ENCODE peak calls at places on chromosomes 11 and 22, in six cellular contexts. One of them, this sample, is unnamed.

GRCh38 chr11:117011541-117011908 is 86.7 kb downstream of the SIK3 start:
- DNase-seq in PC-3: no peak
- DNase-seq in mammary epithelial cell: no peak
- DNase-seq in endothelial cell of umbilical vein: no peak
- DNase-seq in fibroblast of lung: no peak
- DNase-seq in MM.1S: no peak
- DNase-seq in this sample: no peak

GRCh38 chr11:59158206-59159068 is 13.5 kb upstream of the DTX4 start:
- DNase-seq in PC-3: peak
- DNase-seq in mammary epithelial cell: peak
- DNase-seq in endothelial cell of umbilical vein: peak
- DNase-seq in fibroblast of lung: peak
- DNase-seq in MM.1S: peak
- DNase-seq in this sample: peak

GRCh38 chr11:47408598-47409439 is 429 bp downstream of the SLC39A13 start:
- DNase-seq in PC-3: peak
- DNase-seq in mammary epithelial cell: peak
- DNase-seq in endothelial cell of umbilical vein: peak
- DNase-seq in fibroblast of lung: peak
- DNase-seq in MM.1S: no peak
- DNase-seq in this sample: peak

GRCh38 chr11:111259871-111260270 is 14.3 kb downstream of the POU2AF2 start:
- DNase-seq in PC-3: peak
- DNase-seq in mammary epithelial cell: peak
- DNase-seq in endothelial cell of umbilical vein: no peak
- DNase-seq in fibroblast of lung: no peak
- DNase-seq in MM.1S: no peak
- DNase-seq in this sample: no peak

GRCh38 chr22:48628891-48629559 is 1198.6 kb downstream of the BRD1 start:
- DNase-seq in PC-3: no peak
- DNase-seq in mammary epithelial cell: no peak
- DNase-seq in endothelial cell of umbilical vein: no peak
- DNase-seq in fibroblast of lung: no peak
- DNase-seq in MM.1S: no peak
- DNase-seq in this sample: no peak

GRCh38 chr11:128437137-128437536 is 150.2 kb downstream of the ETS1 start:
- DNase-seq in PC-3: no peak
- DNase-seq in mammary epithelial cell: no peak
- DNase-seq in endothelial cell of umbilical vein: peak
- DNase-seq in fibroblast of lung: peak
- DNase-seq in MM.1S: no peak
- DNase-seq in this sample: no peak

GRCh38 chr11:93054279-93054678 is 84.8 kb downstream of the MTNR1B start:
- DNase-seq in PC-3: peak
- DNase-seq in mammary epithelial cell: peak
- DNase-seq in endothelial cell of umbilical vein: no peak
- DNase-seq in fibroblast of lung: no peak
- DNase-seq in MM.1S: no peak
- DNase-seq in this sample: no peak

GRCh38 chr11:37002831-37003230 is 404.8 kb upstream of the RAG2 start:
- DNase-seq in PC-3: no peak
- DNase-seq in mammary epithelial cell: no peak
- DNase-seq in endothelial cell of umbilical vein: no peak
- DNase-seq in fibroblast of lung: no peak
- DNase-seq in MM.1S: no peak
- DNase-seq in this sample: no peak

GRCh38 chr22:44828193-44828592 is 75.8 kb downstream of the ARHGAP8 start:
- DNase-seq in PC-3: peak
- DNase-seq in mammary epithelial cell: no peak
- DNase-seq in endothelial cell of umbilical vein: no peak
- DNase-seq in fibroblast of lung: no peak
- DNase-seq in MM.1S: no peak
- DNase-seq in this sample: peak

GRCh38 chr11:120339394-120339890 is 3.2 kb downstream of the ARHGEF12 start:
- DNase-seq in PC-3: peak
- DNase-seq in mammary epithelial cell: peak
- DNase-seq in endothelial cell of umbilical vein: peak
- DNase-seq in fibroblast of lung: peak
- DNase-seq in MM.1S: peak
- DNase-seq in this sample: peak

GRCh38 chr11:62671272-62671603 is 235 bp upstream of the UQCC3 start:
- DNase-seq in PC-3: no peak
- DNase-seq in mammary epithelial cell: no peak
- DNase-seq in endothelial cell of umbilical vein: no peak
- DNase-seq in fibroblast of lung: no peak
- DNase-seq in MM.1S: no peak
- DNase-seq in this sample: no peak

GRCh38 chr11:128747728-128748148 is 53.9 kb downstream of the FLI1 start:
- DNase-seq in PC-3: no peak
- DNase-seq in mammary epithelial cell: no peak
- DNase-seq in endothelial cell of umbilical vein: no peak
- DNase-seq in fibroblast of lung: no peak
- DNase-seq in MM.1S: peak
- DNase-seq in this sample: no peak

DNA sequence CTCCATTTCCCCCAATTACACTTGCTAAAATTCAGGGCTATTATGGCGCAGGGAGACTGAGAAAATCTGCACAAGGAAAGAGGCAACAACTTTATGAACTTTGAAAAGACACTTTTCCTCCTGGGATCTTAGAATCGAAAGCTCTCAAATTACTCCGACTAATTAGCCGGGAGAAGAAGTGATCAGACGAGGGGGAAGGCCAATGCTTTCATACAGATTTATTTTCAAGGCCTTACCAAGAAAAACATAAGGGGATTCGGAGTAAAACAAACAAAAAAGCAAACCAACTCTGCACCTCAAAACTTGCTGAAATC is 1.6 kb downstream of the PAX6 start:
- DNase-seq in PC-3: peak
- DNase-seq in mammary epithelial cell: no peak
- DNase-seq in endothelial cell of umbilical vein: no peak
- DNase-seq in fibroblast of lung: no peak
- DNase-seq in MM.1S: no peak
- DNase-seq in this sample: no peak
- TF ChIP-seq EZH2 in PC-3: no peak
- TF ChIP-seq EZH2 in mammary epithelial cell: no peak
- TF ChIP-seq EZH2 in endothelial cell of umbilical vein: no peak
- TF ChIP-seq EZH2 in fibroblast of lung: peak
- TF ChIP-seq EZH2 in MM.1S: no peak
- TF ChIP-seq EZH2 in this sample: no peak

DNA sequence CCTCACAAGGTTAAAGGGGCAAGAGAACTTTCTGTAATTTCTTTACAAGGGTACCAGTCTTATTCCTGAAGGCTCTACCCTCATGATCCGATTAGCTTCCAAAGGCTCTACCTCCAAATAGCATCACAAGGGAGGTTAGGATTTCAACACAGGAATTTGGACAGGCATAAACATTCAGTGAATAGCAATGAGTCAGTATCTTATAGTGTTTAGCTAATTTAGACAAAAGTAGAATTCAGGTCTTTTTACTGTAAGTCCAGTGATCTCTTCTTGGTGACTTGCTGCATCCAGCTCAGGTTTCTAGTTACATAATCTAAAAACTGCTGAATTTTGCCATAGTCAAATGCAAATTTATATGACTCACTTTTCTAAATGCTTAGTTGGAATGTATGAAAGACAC is 1995.6 kb upstream of the RAG2 start:
- DNase-seq in PC-3: peak
- DNase-seq in mammary epithelial cell: peak
- DNase-seq in endothelial cell of umbilical vein: no peak
- DNase-seq in fibroblast of lung: peak
- DNase-seq in MM.1S: no peak
- DNase-seq in this sample: no peak
- TF ChIP-seq CTCF in PC-3: no peak
- TF ChIP-seq CTCF in mammary epithelial cell: no peak
- TF ChIP-seq CTCF in endothelial cell of umbilical vein: no peak
- TF ChIP-seq CTCF in fibroblast of lung: no peak
- TF ChIP-seq CTCF in MM.1S: no peak
- TF ChIP-seq CTCF in this sample: no peak

GRCh38 chr11:8871283-8871775 is 39.7 kb upstream of the AKIP1 start:
- DNase-seq in PC-3: peak
- DNase-seq in mammary epithelial cell: peak
- DNase-seq in endothelial cell of umbilical vein: peak
- DNase-seq in fibroblast of lung: peak
- DNase-seq in MM.1S: no peak
- DNase-seq in this sample: peak

GRCh38 chr11:8872017-8872416 is 39.0 kb upstream of the AKIP1 start:
- DNase-seq in PC-3: no peak
- DNase-seq in mammary epithelial cell: no peak
- DNase-seq in endothelial cell of umbilical vein: no peak
- DNase-seq in fibroblast of lung: no peak
- DNase-seq in MM.1S: no peak
- DNase-seq in this sample: no peak

GRCh38 chr11:8873966-8874365 is 37.0 kb upstream of the AKIP1 start:
- DNase-seq in PC-3: no peak
- DNase-seq in mammary epithelial cell: no peak
- DNase-seq in endothelial cell of umbilical vein: no peak
- DNase-seq in fibroblast of lung: peak
- DNase-seq in MM.1S: no peak
- DNase-seq in this sample: no peak

GRCh38 chr11:8867856-8868705 is 42.9 kb upstream of the AKIP1 start:
- DNase-seq in PC-3: no peak
- DNase-seq in mammary epithelial cell: peak
- DNase-seq in endothelial cell of umbilical vein: no peak
- DNase-seq in fibroblast of lung: peak
- DNase-seq in MM.1S: no peak
- DNase-seq in this sample: peak

DNA sequence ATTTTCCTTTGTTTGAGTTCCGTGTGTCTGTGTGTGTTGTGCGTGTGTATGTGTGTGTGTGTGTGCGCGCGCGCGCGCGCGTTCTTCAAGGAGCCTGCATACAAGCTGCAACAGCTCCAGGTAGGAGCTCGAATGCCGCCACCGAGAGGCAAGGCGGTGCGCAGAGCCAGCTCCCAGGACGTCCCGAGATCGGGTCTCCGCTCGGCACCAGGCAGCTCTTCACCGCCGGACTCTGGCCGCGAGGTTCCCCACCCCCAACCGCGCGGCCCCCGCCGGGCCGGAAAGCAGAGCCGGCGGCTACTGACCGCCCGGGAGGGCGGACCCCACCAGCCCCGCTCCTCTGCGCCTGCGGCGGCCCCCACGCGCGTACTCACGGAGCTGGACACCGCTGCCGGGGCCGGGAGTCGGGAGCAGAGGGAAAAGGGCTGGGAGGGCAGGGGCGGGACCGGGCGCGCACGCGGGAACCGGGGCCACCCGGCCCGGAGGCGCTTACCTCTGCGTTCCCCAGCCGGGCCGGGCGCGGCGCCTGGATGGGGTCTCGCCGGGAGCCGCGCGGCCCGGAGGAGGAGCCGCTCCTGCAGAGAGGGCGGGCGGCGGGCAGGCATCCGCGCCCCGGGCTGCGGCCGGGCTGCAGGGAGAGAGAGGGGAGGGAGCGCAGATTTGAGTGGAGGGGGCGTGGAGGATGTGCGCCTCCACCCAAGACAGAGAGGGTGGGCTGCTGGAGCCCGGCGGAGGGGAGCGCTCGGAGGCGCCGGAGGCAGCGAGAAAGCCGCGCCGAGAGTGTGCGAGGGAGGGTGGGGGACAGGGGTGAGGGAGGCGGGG is 40.3 kb upstream of the AKIP1 start:
- DNase-seq in PC-3: peak
- DNase-seq in mammary epithelial cell: peak
- DNase-seq in endothelial cell of umbilical vein: peak
- DNase-seq in fibroblast of lung: peak
- DNase-seq in MM.1S: peak
- DNase-seq in this sample: peak
- TF ChIP-seq EZH2 in PC-3: no peak
- TF ChIP-seq EZH2 in mammary epithelial cell: no peak
- TF ChIP-seq EZH2 in endothelial cell of umbilical vein: no peak
- TF ChIP-seq EZH2 in fibroblast of lung: no peak
- TF ChIP-seq EZH2 in MM.1S: no peak
- TF ChIP-seq EZH2 in this sample: no peak

DNA sequence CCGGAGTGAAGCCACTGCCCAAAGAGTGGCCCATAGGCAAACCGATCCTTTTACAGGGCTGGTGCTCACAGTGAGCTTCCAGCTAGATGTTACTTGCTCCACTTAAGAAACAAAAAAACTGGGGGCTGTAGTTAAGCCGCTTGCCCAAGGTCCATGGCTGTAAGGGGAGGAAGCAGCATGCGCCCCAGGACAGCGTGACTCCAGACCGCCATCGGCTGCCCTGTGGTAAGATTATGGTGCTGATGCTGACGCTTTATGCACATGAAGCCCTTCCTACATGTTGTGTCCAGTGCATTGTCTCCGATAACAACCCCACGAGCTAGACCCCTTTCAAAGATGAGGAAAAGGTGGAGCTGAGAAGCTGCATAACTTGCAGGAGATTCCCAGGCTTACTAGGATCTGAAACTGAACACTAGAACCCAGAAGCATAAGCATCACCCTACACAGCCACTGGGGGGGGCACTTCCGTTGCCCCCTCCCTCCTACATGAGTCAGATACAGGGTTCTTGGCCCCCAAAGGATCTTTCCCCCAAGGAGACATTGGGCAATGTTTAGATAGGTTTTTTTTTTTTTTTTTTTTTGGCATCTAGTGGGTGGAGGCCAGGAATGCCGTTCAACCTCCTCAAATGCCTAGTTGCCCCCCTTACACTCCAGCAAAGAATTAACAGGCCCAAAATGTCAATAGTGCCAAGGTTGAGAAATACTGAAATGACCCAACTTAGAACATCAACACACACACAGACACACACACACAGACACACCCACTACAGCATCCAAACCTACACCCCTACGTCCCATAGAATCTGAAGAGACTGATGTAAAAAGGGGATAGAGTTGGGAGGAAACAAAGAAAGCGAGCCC is 53.9 kb downstream of the MN1 start:
- DNase-seq in PC-3: no peak
- DNase-seq in mammary epithelial cell: no peak
- DNase-seq in endothelial cell of umbilical vein: no peak
- DNase-seq in fibroblast of lung: no peak
- DNase-seq in MM.1S: no peak
- DNase-seq in this sample: no peak
- TF ChIP-seq CTCF in PC-3: peak
- TF ChIP-seq CTCF in mammary epithelial cell: peak
- TF ChIP-seq CTCF in endothelial cell of umbilical vein: peak
- TF ChIP-seq CTCF in fibroblast of lung: peak
- TF ChIP-seq CTCF in MM.1S: no peak
- TF ChIP-seq CTCF in this sample: peak

This sample was measured in PC-9.